ENCODE peak calls at places on chromosomes 7 and 10, in five cellular contexts. U, V, D, E and J are unnamed samples.
A peak's percentile ranks its signal among the peaks of the same experiment; 100 is the strongest.

GRCh38 chr10:127921075-127921750 is 14.3 kb downstream of the PTPRE start:
- DNase-seq in U (no peak), V (no peak), D (no peak), E (no peak), J (no peak)

GRCh38 chr10:43693602-43694001 is 44.9 kb upstream of the ZNF32 start:
- DNase-seq in U (no peak), V (no peak), D (no peak), E (peak; percentile 66), J (no peak)

GRCh38 chr7:117673367-117673766 is 193.5 kb downstream of the CFTR start:
- DNase-seq in U (peak; percentile 85), V (peak; percentile 28), D (no peak), E (no peak), J (no peak)

GRCh38 chr7:23067271-23067670 is 38.3 kb upstream of the KLHL7 start:
- DNase-seq in U (no peak), V (peak; percentile 52), D (no peak), E (peak; percentile 62), J (no peak)

GRCh38 chr10:119863951-119864565 is 8.6 kb downstream of the MCMBP start:
- DNase-seq in U (no peak), V (no peak), D (no peak), E (no peak), J (no peak)

GRCh38 chr7:83427929-83428328 is 221.0 kb downstream of the SEMA3E start:
- DNase-seq in U (no peak), V (no peak), D (no peak), E (no peak), J (no peak)

GRCh38 chr10:123367181-123367580 is 213.0 kb downstream of the BUB3 start:
- DNase-seq in U (no peak), V (no peak), D (no peak), E (no peak), J (no peak)

GRCh38 chr10:114404171-114405010 is at the start of gene AFAP1L2:
- DNase-seq in U (peak; percentile 37), V (no peak), D (no peak), E (no peak), J (no peak)

GRCh38 chr10:132971448-132972148 is 29.2 kb upstream of the CFAP46 start:
- DNase-seq in U (no peak), V (no peak), D (no peak), E (no peak), J (no peak)

GRCh38 chr7:100087055-100087750 is 1.6 kb upstream of the COPS6 start:
- DNase-seq in U (peak; percentile 63), V (peak; percentile 95), D (no peak), E (peak; percentile 99), J (no peak)

GRCh38 chr7:33986951-33987948 is 81.9 kb downstream of the BMPER start:
- DNase-seq in U (peak; percentile 65), V (peak; percentile 97), D (no peak), E (peak; percentile 100), J (no peak)